ENCODE peak calls at places on chromosomes 1 and 21, in four cellular contexts. One of them, this sample, is unnamed. For H3K4me1 and H3K9me3, the result is how much of the 10 kb centered on the place peaks cover.

GRCh38 chr1:46248122-46248920 is 758 bp downstream of the RAD54L start:
- DNase-seq in small intestine: peak
- DNase-seq in HCT116: peak
- DNase-seq in OCI-LY7: peak
- DNase-seq in this sample: peak

GRCh38 chr1:94922756-94923465 is 4.0 kb downstream of the CNN3 start:
- DNase-seq in small intestine: peak
- DNase-seq in HCT116: no peak
- DNase-seq in OCI-LY7: no peak
- DNase-seq in this sample: no peak

GRCh38 chr1:246304468-246305259 is 202.4 kb downstream of the SMYD3 start:
- DNase-seq in OCI-LY7: no peak
- DNase-seq in HCT116: no peak
- DNase-seq in small intestine: no peak
- DNase-seq in this sample: no peak

GRCh38 chr1:6612641-6613360 is 730 bp upstream of the PHF13 start:
- DNase-seq in small intestine: peak
- DNase-seq in HCT116: no peak
- DNase-seq in OCI-LY7: peak
- DNase-seq in this sample: peak

GRCh38 chr21:36320421-36321324 is 676 bp downstream of the MORC3 start:
- DNase-seq in HCT116: peak
- DNase-seq in small intestine: peak
- DNase-seq in OCI-LY7: peak
- DNase-seq in this sample: peak

GRCh38 chr21:15444118-15444960 is 285.4 kb upstream of the USP25 start:
- DNase-seq in HCT116: no peak
- DNase-seq in OCI-LY7: no peak
- DNase-seq in small intestine: no peak
- DNase-seq in this sample: no peak

GRCh38 chr21:44850208-44850800 is 23.2 kb downstream of the PTTG1IP start:
- DNase-seq in HCT116: no peak
- DNase-seq in small intestine: no peak
- DNase-seq in OCI-LY7: no peak
- DNase-seq in this sample: no peak

GRCh38 chr1:54331091-54331772 is 75.0 kb downstream of the SSBP3 start:
- DNase-seq in small intestine: no peak
- DNase-seq in HCT116: no peak
- DNase-seq in OCI-LY7: peak
- DNase-seq in this sample: no peak

DNA sequence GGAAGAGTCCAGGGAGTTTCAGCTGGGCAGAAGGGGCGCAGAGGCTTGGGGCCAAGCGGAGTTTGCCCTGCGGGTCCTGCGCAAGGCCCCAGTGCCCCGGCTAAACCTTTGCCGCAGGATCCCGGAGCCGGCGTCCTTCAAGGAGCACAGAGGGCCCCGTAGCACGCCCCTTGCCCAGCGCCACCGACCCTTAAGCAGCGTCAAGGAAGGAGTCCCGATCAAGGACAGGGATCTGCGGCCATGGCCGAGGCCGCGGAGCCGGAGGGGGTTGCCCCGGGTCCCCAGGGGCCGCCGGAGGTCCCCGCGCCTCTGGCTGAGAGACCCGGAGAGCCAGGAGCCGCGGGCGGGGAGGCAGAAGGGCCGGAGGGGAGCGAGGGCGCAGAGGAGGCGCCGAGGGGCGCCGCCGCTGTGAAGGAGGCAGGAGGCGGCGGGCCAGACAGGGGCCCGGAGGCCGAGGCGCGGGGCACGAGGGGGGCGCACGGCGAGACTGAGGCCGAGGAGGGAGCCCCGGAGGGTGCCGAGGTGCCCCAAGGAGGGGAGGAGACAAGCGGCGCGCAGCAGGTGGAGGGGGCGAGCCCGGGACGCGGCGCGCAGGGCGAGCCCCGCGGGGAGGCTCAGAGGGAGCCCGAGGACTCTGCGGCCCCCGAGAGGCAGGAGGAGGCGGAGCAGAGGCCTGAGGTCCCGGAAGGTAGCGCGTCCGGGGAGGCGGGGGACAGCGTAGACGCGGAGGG is 520 bp downstream of the CLIC6 start:
- DNase-seq in OCI-LY7: no peak
- DNase-seq in HCT116: no peak
- DNase-seq in small intestine: no peak
- DNase-seq in this sample: peak
- H3K4me3 ChIP-seq in OCI-LY7: no peak
- H3K4me3 ChIP-seq in HCT116: no peak
- H3K4me3 ChIP-seq in small intestine: peak
- H3K4me3 ChIP-seq in this sample: peak

GRCh38 chr1:64578270-64578973 is 108.5 kb downstream of the CACHD1 start:
- DNase-seq in OCI-LY7: no peak
- DNase-seq in HCT116: no peak
- DNase-seq in small intestine: no peak
- DNase-seq in this sample: no peak

GRCh38 chr1:64569376-64569775 is 99.4 kb downstream of the CACHD1 start:
- DNase-seq in small intestine: no peak
- DNase-seq in HCT116: no peak
- DNase-seq in OCI-LY7: no peak
- DNase-seq in this sample: no peak

GRCh38 chr1:64572222-64572900 is 102.4 kb downstream of the CACHD1 start:
- DNase-seq in HCT116: no peak
- DNase-seq in OCI-LY7: no peak
- DNase-seq in small intestine: no peak
- DNase-seq in this sample: no peak

GRCh38 chr1:64570267-64570666 is 100.3 kb downstream of the CACHD1 start:
- DNase-seq in small intestine: no peak
- DNase-seq in HCT116: no peak
- DNase-seq in OCI-LY7: no peak
- DNase-seq in this sample: no peak

GRCh38 chr1:64574301-64574700 is 104.4 kb downstream of the CACHD1 start:
- DNase-seq in small intestine: no peak
- DNase-seq in HCT116: no peak
- DNase-seq in OCI-LY7: no peak
- DNase-seq in this sample: no peak
- H3K4me1 ChIP-seq in small intestine: under half
- H3K4me1 ChIP-seq in HCT116: under half
- H3K4me1 ChIP-seq in OCI-LY7: under half
- H3K4me1 ChIP-seq in this sample: under half

DNA sequence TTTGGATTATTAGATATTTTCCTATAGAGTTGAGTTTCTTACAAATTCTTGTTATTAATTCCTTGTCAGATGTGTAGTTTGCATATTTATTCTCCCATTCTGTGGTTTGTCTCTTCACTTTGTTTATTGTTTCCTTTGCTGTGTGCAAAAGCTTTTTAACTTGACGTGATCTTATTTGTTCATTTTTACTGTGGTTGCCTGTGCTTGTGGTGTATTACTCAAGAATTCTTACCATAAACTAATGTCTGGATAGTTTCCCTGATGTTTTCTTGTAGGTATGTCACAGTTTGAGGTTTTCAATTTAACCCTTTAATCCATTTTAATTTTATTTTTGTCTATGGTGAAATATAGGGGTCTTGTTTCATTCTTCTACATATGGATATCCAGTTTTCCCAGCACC is 72.1 kb upstream of the LHX8 start:
- DNase-seq in HCT116: no peak
- DNase-seq in small intestine: no peak
- DNase-seq in OCI-LY7: no peak
- DNase-seq in this sample: no peak
- H3K9me3 ChIP-seq in HCT116: under half
- H3K9me3 ChIP-seq in small intestine: under half
- H3K9me3 ChIP-seq in OCI-LY7: under half
- H3K9me3 ChIP-seq in this sample: under half

GRCh38 chr1:248815407-248816034 is 10.2 kb downstream of the SH3BP5L start:
- DNase-seq in HCT116: no peak
- DNase-seq in OCI-LY7: no peak
- DNase-seq in small intestine: no peak
- DNase-seq in this sample: no peak
- H3K4me3 ChIP-seq in HCT116: no peak
- H3K4me3 ChIP-seq in OCI-LY7: no peak
- H3K4me3 ChIP-seq in small intestine: no peak
- H3K4me3 ChIP-seq in this sample: no peak

GRCh38 chr1:167185062-167185461 is 35.6 kb upstream of the POU2F1 start:
- DNase-seq in small intestine: no peak
- DNase-seq in HCT116: no peak
- DNase-seq in OCI-LY7: no peak
- DNase-seq in this sample: no peak
- H3K4me1 ChIP-seq in small intestine: under half
- H3K4me1 ChIP-seq in HCT116: under half
- H3K4me1 ChIP-seq in OCI-LY7: under half
- H3K4me1 ChIP-seq in this sample: under half

DNA sequence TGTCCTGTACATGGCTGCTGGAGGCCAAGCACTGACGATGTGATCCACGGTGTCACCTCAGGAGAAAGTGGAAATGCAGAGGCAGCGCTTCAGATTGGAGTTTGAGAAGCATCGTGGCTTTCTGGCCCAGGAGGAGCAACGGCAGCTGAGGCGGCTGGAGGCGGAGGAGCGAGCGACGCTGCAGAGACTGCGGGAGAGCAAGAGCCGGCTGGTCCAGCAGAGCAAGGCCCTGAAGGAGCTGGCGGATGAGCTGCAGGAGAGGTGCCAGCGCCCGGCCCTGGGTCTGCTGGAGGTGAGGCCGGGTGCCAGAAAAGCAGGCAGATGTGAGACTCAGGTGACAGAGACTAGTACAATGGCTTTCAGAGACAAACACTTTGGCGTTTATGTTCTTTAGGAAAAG is 7.7 kb downstream of the TRIM58 start:
- DNase-seq in small intestine: no peak
- DNase-seq in HCT116: no peak
- DNase-seq in OCI-LY7: no peak
- DNase-seq in this sample: no peak
- H3K9me3 ChIP-seq in small intestine: under half
- H3K9me3 ChIP-seq in HCT116: under half
- H3K9me3 ChIP-seq in OCI-LY7: under half
- H3K9me3 ChIP-seq in this sample: under half

GRCh38 chr1:32701951-32702598 is 495 bp downstream of the SYNC start:
- DNase-seq in small intestine: no peak
- DNase-seq in HCT116: no peak
- DNase-seq in OCI-LY7: no peak
- DNase-seq in this sample: no peak
- H3K4me3 ChIP-seq in small intestine: peak
- H3K4me3 ChIP-seq in HCT116: peak
- H3K4me3 ChIP-seq in OCI-LY7: no peak
- H3K4me3 ChIP-seq in this sample: peak

This sample was measured in hepatocyte.